ENCODE peak calls at places on chromosomes 11 and 22, in nine cellular contexts. S is sigmoid colon, A is K562, D is GM12892, U is spleen, H is HCT116, C is HepG2, G is breast epithelium, B is GM12891. O is an unnamed sample.

GRCh38 chr11:61108847-61109585 is 6.7 kb downstream of the CD5 start:
- DNase-seq in A (no peak), G (peak; percentile 30), B (no peak), S (no peak), U (peak; percentile 56), H (no peak), D (no peak), C (no peak), O (no peak)

GRCh38 chr11:68038718-68039525 is at the start of gene TCIRG1:
- DNase-seq in B (peak; percentile 93), G (peak; percentile 81), S (peak; percentile 96), C (peak; percentile 79), H (peak; percentile 49), U (peak; percentile 94), A (peak; percentile 90), D (peak; percentile 97), O (peak; percentile 83)

GRCh38 chr11:6606471-6607189 is 3.1 kb downstream of the ILK start:
- DNase-seq in D (no peak), U (peak; percentile 92), G (peak; percentile 81), B (no peak), S (peak; percentile 98), H (peak; percentile 65), C (peak; percentile 97), A (peak; percentile 68), O (peak; percentile 97)

GRCh38 chr22:25496396-25497064 is 67.9 kb upstream of the GRK3 start:
- DNase-seq in H (no peak), G (no peak), A (no peak), U (no peak), D (no peak), B (no peak), S (no peak), C (no peak), O (no peak)

GRCh38 chr11:13216019-13217006 is 61.3 kb upstream of the BMAL1 start:
- DNase-seq in U (no peak), G (no peak), S (no peak), H (peak; percentile 94), B (no peak), C (peak; percentile 37), D (no peak), A (no peak), O (peak; percentile 35)

GRCh38 chr11:61626580-61627380 is 45.9 kb upstream of the SYT7 start:
- DNase-seq in B (no peak), D (no peak), A (no peak), G (peak; percentile 89), S (no peak), H (no peak), U (no peak), C (peak; percentile 34), O (peak; percentile 79)

GRCh38 chr11:68345776-68346728 is 33.7 kb downstream of the LRP5 start:
- DNase-seq in A (peak; percentile 27), B (no peak), U (no peak), D (no peak), S (no peak), C (no peak), H (no peak), G (peak; percentile 70), O (no peak)

GRCh38 chr11:129230006-129230405 is 37.9 kb upstream of the ARHGAP32 start:
- DNase-seq in H (no peak), D (no peak), B (no peak), U (no peak), C (no peak), S (no peak), G (no peak), A (no peak), O (no peak)

GRCh38 chr11:57476223-57476882 is 16.0 kb downstream of the RTN4RL2 start:
- DNase-seq in U (peak; percentile 87), S (no peak), H (no peak), G (peak; percentile 75), A (no peak), B (no peak), D (no peak), C (no peak), O (peak; percentile 67)

GRCh38 chr11:5369793-5370192 is 13.8 kb upstream of the OR51M1 start:
- DNase-seq in G (no peak), U (no peak), S (no peak), A (no peak), D (no peak), B (no peak), C (no peak), H (no peak), O (peak; percentile 34)

GRCh38 chr22:44753189-44754042 is 1.0 kb downstream of the ARHGAP8 start:
- DNase-seq in B (no peak), U (peak; percentile 24), G (no peak), C (no peak), A (no peak), D (no peak), S (no peak), H (no peak), O (peak; percentile 54)

GRCh38 chr11:70508231-70508480 is 109.8 kb downstream of the CTTN start:
- DNase-seq in C (no peak), S (no peak), A (no peak), H (no peak), D (no peak), G (no peak), U (no peak), B (no peak), O (no peak)

GRCh38 chr11:70507466-70508230 is 109.3 kb downstream of the CTTN start:
- DNase-seq in D (no peak), U (peak; percentile 47), A (no peak), G (no peak), C (no peak), S (peak; percentile 28), B (no peak), H (no peak), O (no peak)

GRCh38 chr11:70510106-70510505 is 111.8 kb downstream of the CTTN start:
- DNase-seq in C (no peak), U (peak; percentile 42), G (no peak), D (no peak), A (no peak), S (no peak), B (no peak), H (no peak), O (no peak)

GRCh38 chr11:70510571-70510970 is 112.2 kb downstream of the CTTN start:
- DNase-seq in H (no peak), G (no peak), B (no peak), C (no peak), S (no peak), D (no peak), U (peak; percentile 40), A (no peak), O (no peak)

DNA sequence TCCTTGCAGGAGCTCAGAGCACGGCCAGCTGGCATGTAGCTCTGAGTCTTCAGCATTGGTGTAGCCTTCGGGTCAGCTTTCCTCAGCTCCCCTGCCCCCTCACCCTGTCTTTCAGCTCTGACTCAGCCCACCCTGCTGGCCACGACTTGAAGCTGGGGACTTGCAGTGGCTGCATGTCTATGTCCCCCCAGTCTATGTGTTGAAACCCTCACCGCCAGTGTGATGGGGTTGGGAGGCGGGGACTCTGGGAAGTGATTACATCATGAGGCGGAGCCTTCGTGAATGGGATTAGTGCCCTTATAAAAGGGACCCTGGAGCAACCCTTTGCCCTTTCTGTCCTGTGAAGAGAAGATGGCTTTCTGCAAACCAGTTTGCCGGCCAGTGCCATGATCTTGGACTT is 111.1 kb downstream of the CTTN start:
- DNase-seq in B (no peak), G (no peak), H (no peak), C (no peak), D (no peak), U (peak; percentile 56), S (no peak), A (no peak), O (no peak)
- TF ChIP-seq POLR2AphosphoS5 in B (no peak), G (no peak), H (no peak), C (no peak), D (no peak), U (no peak), S (no peak), A (no peak), O (no peak)

GRCh38 chr11:65506770-65507485 is 8.1 kb downstream of the MALAT1 start:
- DNase-seq in B (no peak), H (peak; percentile 91), A (no peak), S (peak; percentile 85), U (no peak), D (no peak), G (no peak), C (no peak), O (peak; percentile 81)
- TF ChIP-seq POLR2AphosphoS5 in B (peak; percentile 99), H (peak; percentile 83), A (peak; percentile 92), S (peak; percentile 66), U (peak; percentile 36), D (peak; percentile 100), G (peak; percentile 93), C (peak; percentile 57), O (peak; percentile 62)

DNA sequence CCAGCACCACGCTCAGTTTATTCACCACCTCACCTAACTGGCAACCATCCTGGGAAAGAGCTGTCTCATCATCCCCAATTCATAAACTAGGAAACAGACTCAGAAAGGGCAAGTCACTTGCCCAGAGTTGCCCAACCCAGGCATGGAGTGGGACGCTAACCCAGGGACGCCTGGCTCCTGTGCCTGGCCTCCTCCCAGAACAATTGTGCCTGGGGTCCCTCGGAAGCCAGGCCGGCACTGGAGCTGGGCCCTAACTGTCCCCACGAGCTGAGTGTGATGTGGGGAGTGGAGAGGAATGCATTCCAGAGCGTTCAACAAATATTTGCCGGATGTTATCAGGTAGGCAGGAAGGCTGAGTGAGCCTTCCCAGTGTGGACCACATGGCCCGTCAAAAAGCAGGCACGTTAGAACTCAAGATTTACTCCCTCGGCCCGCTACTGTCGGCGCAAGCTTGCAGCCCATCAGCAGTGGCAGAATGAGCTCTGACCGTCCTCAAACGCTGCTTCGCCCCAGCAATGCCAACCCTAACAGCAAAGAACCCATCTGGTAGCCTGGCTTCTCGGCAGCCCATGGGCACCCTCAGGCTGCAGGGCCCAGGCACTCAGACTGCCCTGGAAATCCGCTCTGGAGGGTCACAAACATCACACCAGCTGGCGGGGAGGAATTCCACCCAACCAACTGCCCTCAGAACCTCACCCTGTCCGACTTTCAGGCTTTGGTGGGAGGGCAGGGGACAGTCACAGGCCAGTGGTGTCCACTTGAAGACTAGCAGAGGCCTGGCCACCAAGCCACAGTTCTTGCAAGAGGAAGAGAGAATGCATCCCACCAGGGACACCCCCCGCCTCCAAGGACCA is 35.6 kb downstream of the MYH9 start:
- DNase-seq in S (no peak), D (no peak), B (no peak), A (no peak), H (no peak), U (no peak), G (peak; percentile 77), C (peak; percentile 91), O (no peak)
- TF ChIP-seq POLR2AphosphoS5 in S (peak; percentile 17), D (no peak), B (no peak), A (no peak), H (no peak), U (peak; percentile 77), G (peak; percentile 45), C (peak; percentile 69), O (no peak)

DNA sequence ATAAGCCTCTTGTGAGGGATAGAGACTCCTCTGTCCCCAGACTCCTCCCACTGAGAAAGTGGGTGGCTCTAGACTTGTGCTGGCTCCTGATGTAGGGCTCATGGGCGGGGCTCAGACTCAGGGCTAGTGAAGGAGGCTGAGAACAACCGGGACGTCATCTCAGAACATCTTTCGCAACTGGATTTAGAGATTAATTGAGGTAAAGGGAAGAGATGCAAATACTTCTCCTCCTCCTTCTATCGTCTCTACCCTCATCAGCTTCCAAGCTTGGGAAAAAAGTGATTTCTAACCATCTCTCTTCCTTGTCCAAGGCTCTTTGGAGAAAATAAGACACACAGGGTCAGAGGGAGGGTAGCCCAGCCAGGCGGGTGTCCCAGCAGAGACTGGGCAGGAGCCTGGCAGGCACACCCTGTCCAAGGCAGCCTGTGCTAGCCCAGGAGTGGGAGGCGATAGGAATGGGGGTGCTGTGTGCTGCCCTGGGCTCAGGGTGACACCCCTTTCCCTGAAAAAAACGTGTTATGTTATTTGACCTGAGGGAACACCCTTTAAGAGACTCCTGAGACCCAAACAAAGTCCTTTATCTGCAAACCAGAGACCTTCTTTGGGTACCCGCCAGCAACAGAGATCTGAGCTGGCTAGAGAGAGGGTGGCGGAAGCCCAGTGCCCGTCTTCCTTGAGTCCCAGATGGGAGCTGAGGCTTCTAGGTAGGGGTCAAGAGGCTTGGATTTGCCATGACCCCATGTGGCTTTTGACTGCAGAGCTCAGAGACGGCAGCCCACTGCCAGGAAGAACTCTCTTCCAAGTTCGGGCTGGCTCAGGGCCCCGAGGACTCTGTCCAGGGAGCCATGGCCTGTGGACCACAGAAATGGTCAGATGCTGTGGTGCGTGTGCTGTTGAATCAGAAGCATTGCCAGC is 160.9 kb downstream of the ADAMTS15 start:
- DNase-seq in G (no peak), D (no peak), B (no peak), C (no peak), S (peak; percentile 94), U (no peak), A (peak; percentile 39), H (no peak), O (peak; percentile 50)
- TF ChIP-seq POLR2AphosphoS5 in G (peak; percentile 54), D (no peak), B (no peak), C (no peak), S (peak; percentile 28), U (peak; percentile 64), A (no peak), H (no peak), O (no peak)

O was measured in GM23338.